ENCODE peak calls at places on chromosomes 12 and 14, in six cellular contexts. One of them, this sample, is unnamed.

GRCh38 chr12:92141585-92142244 is 3.9 kb downstream of the BTG1 start:
- DNase-seq in neural progenitor cell: no peak
- DNase-seq in stomach: no peak
- DNase-seq in heart right ventricle: no peak
- DNase-seq in upper lobe of left lung: no peak
- DNase-seq in heart left ventricle: no peak
- DNase-seq in this sample: no peak

GRCh38 chr12:89544730-89545184 is 18.9 kb upstream of the POC1B start:
- DNase-seq in heart left ventricle: peak
- DNase-seq in heart right ventricle: peak
- DNase-seq in upper lobe of left lung: no peak
- DNase-seq in neural progenitor cell: peak
- DNase-seq in stomach: peak
- DNase-seq in this sample: no peak

GRCh38 chr14:35341454-35342159 is 49.4 kb downstream of the PSMA6 start:
- DNase-seq in stomach: peak
- DNase-seq in heart right ventricle: peak
- DNase-seq in neural progenitor cell: peak
- DNase-seq in upper lobe of left lung: peak
- DNase-seq in heart left ventricle: peak
- DNase-seq in this sample: peak

GRCh38 chr14:105019861-105020814 is 745 bp downstream of the CDCA4 start:
- DNase-seq in heart left ventricle: peak
- DNase-seq in neural progenitor cell: peak
- DNase-seq in upper lobe of left lung: peak
- DNase-seq in heart right ventricle: peak
- DNase-seq in stomach: peak
- DNase-seq in this sample: no peak

GRCh38 chr14:102616318-102616717 is 23.9 kb downstream of the RCOR1 start:
- DNase-seq in stomach: no peak
- DNase-seq in neural progenitor cell: no peak
- DNase-seq in heart right ventricle: no peak
- DNase-seq in upper lobe of left lung: no peak
- DNase-seq in heart left ventricle: no peak
- DNase-seq in this sample: no peak

GRCh38 chr12:49054524-49054923 is 6.1 kb downstream of the KMT2D start:
- DNase-seq in neural progenitor cell: no peak
- DNase-seq in stomach: no peak
- DNase-seq in heart left ventricle: no peak
- DNase-seq in upper lobe of left lung: peak
- DNase-seq in heart right ventricle: no peak
- DNase-seq in this sample: no peak

GRCh38 chr12:92745874-92746553 is 43.2 kb downstream of the PLEKHG7 start:
- DNase-seq in heart left ventricle: peak
- DNase-seq in upper lobe of left lung: no peak
- DNase-seq in stomach: peak
- DNase-seq in neural progenitor cell: no peak
- DNase-seq in heart right ventricle: peak
- DNase-seq in this sample: no peak

GRCh38 chr12:85835810-85836715 is at the start of gene RASSF9:
- DNase-seq in upper lobe of left lung: no peak
- DNase-seq in heart right ventricle: peak
- DNase-seq in stomach: peak
- DNase-seq in heart left ventricle: peak
- DNase-seq in neural progenitor cell: peak
- DNase-seq in this sample: no peak

GRCh38 chr12:43285248-43285647 is 266.8 kb downstream of the ADAMTS20 start:
- DNase-seq in heart left ventricle: no peak
- DNase-seq in upper lobe of left lung: no peak
- DNase-seq in neural progenitor cell: no peak
- DNase-seq in heart right ventricle: no peak
- DNase-seq in stomach: no peak
- DNase-seq in this sample: no peak

GRCh38 chr12:95397566-95397965 is 76.4 kb upstream of the METAP2 start:
- DNase-seq in heart left ventricle: no peak
- DNase-seq in stomach: no peak
- DNase-seq in heart right ventricle: no peak
- DNase-seq in neural progenitor cell: no peak
- DNase-seq in upper lobe of left lung: no peak
- DNase-seq in this sample: no peak

GRCh38 chr14:91867316-91867988 is at the start of gene TC2N:
- DNase-seq in heart left ventricle: no peak
- DNase-seq in stomach: no peak
- DNase-seq in upper lobe of left lung: no peak
- DNase-seq in neural progenitor cell: no peak
- DNase-seq in heart right ventricle: no peak
- DNase-seq in this sample: no peak

GRCh38 chr14:68417007-68417659 is 375.7 kb downstream of the ZFP36L1 start:
- DNase-seq in heart left ventricle: no peak
- DNase-seq in heart right ventricle: no peak
- DNase-seq in upper lobe of left lung: no peak
- DNase-seq in stomach: peak
- DNase-seq in neural progenitor cell: no peak
- DNase-seq in this sample: no peak

GRCh38 chr14:95548328-95548929 is 13.6 kb downstream of the GLRX5 start:
- DNase-seq in neural progenitor cell: no peak
- DNase-seq in heart right ventricle: no peak
- DNase-seq in stomach: no peak
- DNase-seq in upper lobe of left lung: no peak
- DNase-seq in heart left ventricle: no peak
- DNase-seq in this sample: no peak

GRCh38 chr14:95547626-95548327 is 12.9 kb downstream of the GLRX5 start:
- DNase-seq in heart left ventricle: no peak
- DNase-seq in heart right ventricle: no peak
- DNase-seq in stomach: no peak
- DNase-seq in upper lobe of left lung: no peak
- DNase-seq in neural progenitor cell: peak
- DNase-seq in this sample: no peak

GRCh38 chr14:95544588-95544987 is 9.7 kb downstream of the GLRX5 start:
- DNase-seq in heart right ventricle: no peak
- DNase-seq in stomach: no peak
- DNase-seq in heart left ventricle: no peak
- DNase-seq in upper lobe of left lung: no peak
- DNase-seq in neural progenitor cell: no peak
- DNase-seq in this sample: no peak

GRCh38 chr14:95547272-95547625 is 12.4 kb downstream of the GLRX5 start:
- DNase-seq in upper lobe of left lung: no peak
- DNase-seq in heart right ventricle: no peak
- DNase-seq in stomach: no peak
- DNase-seq in heart left ventricle: no peak
- DNase-seq in neural progenitor cell: no peak
- DNase-seq in this sample: no peak

DNA sequence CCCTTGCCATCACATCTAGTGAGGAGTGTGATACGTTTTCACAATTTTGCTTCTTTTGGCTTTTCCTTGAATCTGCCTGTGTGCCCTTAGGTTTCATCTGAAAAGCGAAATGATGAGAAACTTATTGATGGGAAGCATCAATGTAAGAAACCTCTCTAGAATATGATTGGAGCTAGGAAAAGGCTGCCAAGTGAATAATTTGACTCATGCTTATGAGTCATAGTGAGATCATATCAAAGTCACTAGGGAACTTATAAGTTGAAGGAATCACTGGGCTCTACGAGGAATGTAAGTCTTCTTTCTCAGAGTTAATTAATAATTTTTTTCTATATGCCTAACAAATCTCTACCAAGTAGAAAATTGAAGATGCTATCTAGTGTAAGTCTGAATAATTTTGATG is 10.9 kb downstream of the GLRX5 start:
- DNase-seq in heart right ventricle: no peak
- DNase-seq in upper lobe of left lung: no peak
- DNase-seq in heart left ventricle: no peak
- DNase-seq in stomach: no peak
- DNase-seq in neural progenitor cell: no peak
- DNase-seq in this sample: no peak
- H3K27ac ChIP-seq in heart right ventricle: peak
- H3K27ac ChIP-seq in upper lobe of left lung: no peak
- H3K27ac ChIP-seq in heart left ventricle: peak
- H3K27ac ChIP-seq in stomach: no peak
- H3K27ac ChIP-seq in neural progenitor cell: no peak
- H3K27ac ChIP-seq in this sample: no peak

GRCh38 chr14:93268406-93268805 is 61.4 kb downstream of the UBR7 start:
- DNase-seq in heart left ventricle: no peak
- DNase-seq in upper lobe of left lung: no peak
- DNase-seq in heart right ventricle: no peak
- DNase-seq in stomach: no peak
- DNase-seq in neural progenitor cell: no peak
- DNase-seq in this sample: no peak
- TF ChIP-seq CTCF in heart left ventricle: no peak
- TF ChIP-seq CTCF in upper lobe of left lung: no peak
- TF ChIP-seq CTCF in heart right ventricle: no peak
- TF ChIP-seq CTCF in stomach: no peak
- TF ChIP-seq CTCF in neural progenitor cell: no peak
- TF ChIP-seq CTCF in this sample: no peak

GRCh38 chr14:75543258-75543657 is 21.0 kb downstream of the BATF start:
- DNase-seq in upper lobe of left lung: no peak
- DNase-seq in neural progenitor cell: no peak
- DNase-seq in heart left ventricle: no peak
- DNase-seq in heart right ventricle: no peak
- DNase-seq in stomach: no peak
- DNase-seq in this sample: no peak
- H3K27ac ChIP-seq in upper lobe of left lung: peak
- H3K27ac ChIP-seq in neural progenitor cell: no peak
- H3K27ac ChIP-seq in heart left ventricle: no peak
- H3K27ac ChIP-seq in heart right ventricle: no peak
- H3K27ac ChIP-seq in stomach: peak
- H3K27ac ChIP-seq in this sample: peak

DNA sequence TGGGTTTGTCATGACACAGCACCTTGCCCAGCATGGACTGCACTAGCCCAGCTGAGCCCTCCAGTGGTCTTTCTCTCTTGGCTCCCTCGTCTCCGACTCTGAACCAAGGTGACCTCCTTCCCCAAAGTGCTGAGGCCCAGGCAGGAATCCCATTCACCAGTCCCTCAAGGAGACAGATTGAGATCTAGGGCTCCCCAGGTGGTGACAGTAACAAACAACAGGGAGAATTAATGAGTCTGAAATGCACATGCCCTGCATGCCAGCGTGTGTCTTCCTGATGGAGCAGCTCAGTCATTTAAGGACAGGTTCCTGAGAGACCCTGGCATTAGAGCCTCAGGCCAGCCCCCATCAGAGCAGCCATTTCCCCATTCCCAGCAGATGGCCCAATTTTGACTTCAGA is 51.4 kb upstream of the OAS1 start:
- DNase-seq in heart right ventricle: no peak
- DNase-seq in heart left ventricle: no peak
- DNase-seq in neural progenitor cell: peak
- DNase-seq in stomach: no peak
- DNase-seq in upper lobe of left lung: no peak
- DNase-seq in this sample: no peak
- TF ChIP-seq CTCF in heart right ventricle: no peak
- TF ChIP-seq CTCF in heart left ventricle: no peak
- TF ChIP-seq CTCF in neural progenitor cell: peak
- TF ChIP-seq CTCF in stomach: no peak
- TF ChIP-seq CTCF in upper lobe of left lung: no peak
- TF ChIP-seq CTCF in this sample: no peak

GRCh38 chr14:73136085-73136386 is 271 bp upstream of the PSEN1 start:
- DNase-seq in heart left ventricle: no peak
- DNase-seq in neural progenitor cell: no peak
- DNase-seq in stomach: no peak
- DNase-seq in upper lobe of left lung: no peak
- DNase-seq in heart right ventricle: no peak
- DNase-seq in this sample: no peak
- H3K27ac ChIP-seq in heart left ventricle: peak
- H3K27ac ChIP-seq in neural progenitor cell: no peak
- H3K27ac ChIP-seq in stomach: peak
- H3K27ac ChIP-seq in upper lobe of left lung: peak
- H3K27ac ChIP-seq in heart right ventricle: peak
- H3K27ac ChIP-seq in this sample: peak

GRCh38 chr12:51926718-51927117 is 19.4 kb downstream of the ACVRL1 start:
- DNase-seq in neural progenitor cell: no peak
- DNase-seq in upper lobe of left lung: no peak
- DNase-seq in heart right ventricle: no peak
- DNase-seq in stomach: peak
- DNase-seq in heart left ventricle: no peak
- DNase-seq in this sample: no peak
- TF ChIP-seq CTCF in neural progenitor cell: peak
- TF ChIP-seq CTCF in upper lobe of left lung: peak
- TF ChIP-seq CTCF in heart right ventricle: peak
- TF ChIP-seq CTCF in stomach: peak
- TF ChIP-seq CTCF in heart left ventricle: no peak
- TF ChIP-seq CTCF in this sample: peak

This sample was measured in esophagus squamous epithelium.